ENCODE peak calls at places on chromosome 2, in five cellular contexts. Y is GM12878, U is neural progenitor cell, A is fibroblast of lung, E is GM23248. N is an unnamed sample.

GRCh38 chr2:71449343-71449742 is 4.0 kb upstream of the DYSF start:
- DNase-seq in Y (no peak), U (no peak), E (no peak), A (no peak), N (no peak)

GRCh38 chr2:11407413-11407812 is 58.5 kb downstream of the E2F6 start:
- DNase-seq in Y (no peak), U (no peak), E (no peak), A (no peak), N (no peak)

GRCh38 chr2:172996387-172996961 is 79.2 kb upstream of the MAP3K20 start:
- DNase-seq in A (no peak), U (no peak), E (peak; percentile 81), Y (no peak), N (no peak)

GRCh38 chr2:218804817-218805216 is 22.9 kb downstream of the CYP27A1 start:
- DNase-seq in E (no peak), Y (no peak), A (no peak), U (no peak), N (no peak)

GRCh38 chr2:134232461-134232860 is 21.4 kb upstream of the MGAT5 start:
- DNase-seq in E (no peak), Y (no peak), U (no peak), A (no peak), N (no peak)

GRCh38 chr2:68696554-68696953 is 38.1 kb upstream of the ARHGAP25 start:
- DNase-seq in U (no peak), Y (no peak), E (no peak), A (no peak), N (no peak)

GRCh38 chr2:65320042-65320711 is 92.5 kb downstream of the ACTR2 start:
- DNase-seq in E (peak; percentile 96), A (peak; percentile 88), U (no peak), Y (peak; percentile 30), N (no peak)

GRCh38 chr2:113157108-113157896 is 16.5 kb upstream of the PSD4 start:
- DNase-seq in Y (no peak), U (peak; percentile 76), E (peak; percentile 58), A (peak; percentile 23), N (peak; percentile 76)

GRCh38 chr2:220224711-220225519 is 597.5 kb downstream of the SLC4A3 start:
- DNase-seq in Y (no peak), A (peak; percentile 90), U (no peak), E (peak; percentile 89), N (no peak)

GRCh38 chr2:238970553-238971081 is 122.7 kb downstream of the TWIST2 start:
- DNase-seq in E (peak; percentile 72), Y (no peak), U (peak; percentile 73), A (peak; percentile 61), N (peak; percentile 48)

GRCh38 chr2:112155331-112156151 is 17.4 kb downstream of the FBLN7 start:
- DNase-seq in E (no peak), Y (no peak), A (no peak), U (no peak), N (no peak)

GRCh38 chr2:120348134-120349103 is 2.5 kb downstream of the INHBB start:
- DNase-seq in U (no peak), A (no peak), E (no peak), Y (no peak), N (no peak)

GRCh38 chr2:69997296-69998184 is 36.1 kb upstream of the ASPRV1 start:
- DNase-seq in A (no peak), E (peak; percentile 88), Y (no peak), U (no peak), N (no peak)

GRCh38 chr2:127504552-127505460 is 21.5 kb downstream of the IWS1 start:
- DNase-seq in A (no peak), E (peak; percentile 70), U (no peak), Y (no peak), N (no peak)

GRCh38 chr2:128424406-128424805 is 105.7 kb upstream of the HS6ST1 start:
- DNase-seq in U (no peak), E (no peak), Y (no peak), A (no peak), N (no peak)

GRCh38 chr2:160289803-160290202 is 89.7 kb upstream of the ITGB6 start:
- DNase-seq in Y (no peak), A (peak; percentile 52), U (no peak), E (peak; percentile 55), N (no peak)

GRCh38 chr2:160288324-160288723 is 88.3 kb upstream of the ITGB6 start:
- DNase-seq in E (peak; percentile 77), U (no peak), A (no peak), Y (no peak), N (no peak)

GRCh38 chr2:160292225-160292624 is 92.2 kb upstream of the ITGB6 start:
- DNase-seq in A (peak; percentile 46), Y (no peak), E (peak; percentile 53), U (no peak), N (no peak)

GRCh38 chr2:160291382-160291781 is 91.3 kb upstream of the ITGB6 start:
- DNase-seq in E (no peak), Y (no peak), A (no peak), U (no peak), N (no peak)

GRCh38 chr2:160290590-160290989 is 90.5 kb upstream of the ITGB6 start:
- DNase-seq in E (no peak), Y (no peak), A (no peak), U (no peak), N (no peak)
- H3K4me1 ChIP-seq in E (peaks cover 77% of the 10 kb centered on the region), Y (no peaks in the 10 kb centered on the region), A (peaks cover 37% of the 10 kb centered on the region), U (no peaks in the 10 kb centered on the region), N (peaks cover 4% of the 10 kb centered on the region)

DNA sequence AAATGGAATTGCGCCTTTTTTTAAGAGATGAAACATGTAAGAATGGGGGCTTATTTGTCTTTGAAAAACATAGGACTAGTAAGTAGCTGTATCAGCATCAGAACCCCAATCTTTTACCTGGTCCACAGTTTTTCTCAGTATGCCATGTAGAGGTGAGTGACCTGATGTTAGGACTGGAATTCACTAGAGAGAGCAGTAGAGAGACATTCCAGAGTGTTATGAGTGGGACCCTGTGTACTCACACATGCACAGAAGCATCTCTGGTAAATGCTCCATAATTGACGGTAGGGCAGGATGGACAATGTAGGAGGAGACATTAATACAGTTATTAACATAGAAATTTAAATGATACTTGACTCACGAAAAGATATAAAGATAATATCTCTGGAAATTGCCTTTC is 1.4 kb upstream of the GALNT13 start:
- DNase-seq in A (no peak), E (peak; percentile 7), Y (no peak), U (peak; percentile 34), N (no peak)
- H3K9ac ChIP-seq in A (no peak overlapping the region), E (no peak overlapping the region), Y (no peak overlapping the region), U (no peak overlapping the region), N (no peak overlapping the region)

GRCh38 chr2:60319031-60319547 is 234.4 kb downstream of the BCL11A start:
- DNase-seq in A (no peak), U (no peak), Y (no peak), E (no peak), N (no peak)
- H3K4me1 ChIP-seq in A (no peaks in the 10 kb centered on the region), U (peaks cover 26% of the 10 kb centered on the region), Y (peaks cover 40% of the 10 kb centered on the region), E (no peaks in the 10 kb centered on the region), N (no peaks in the 10 kb centered on the region)

GRCh38 chr2:74497777-74498499 is 1.5 kb downstream of the LBX2 start:
- DNase-seq in Y (no peak), A (no peak), U (peak; percentile 57), E (peak; percentile 56), N (peak; percentile 67)

GRCh38 chr2:74499940-74500577 is 656 bp upstream of the LBX2 start:
- DNase-seq in Y (no peak), U (no peak), E (no peak), A (no peak), N (no peak)

GRCh38 chr2:74499269-74499939 is at the start of gene LBX2:
- DNase-seq in Y (no peak), U (peak; percentile 60), A (no peak), E (peak; percentile 63), N (peak; percentile 57)

GRCh38 chr2:74496997-74497776 is 2.2 kb downstream of the LBX2 start:
- DNase-seq in Y (no peak), A (no peak), U (no peak), E (no peak), N (no peak)

GRCh38 chr2:74498500-74499268 is 719 bp downstream of the LBX2 start:
- DNase-seq in A (no peak), E (peak; percentile 63), U (peak; percentile 88), Y (no peak), N (peak; percentile 63)
- H3K9ac ChIP-seq in A (no peak overlapping the region), E (peak overlapping the region; percentile 4), U (no peak overlapping the region), Y (no peak overlapping the region), N (no peak overlapping the region)

GRCh38 chr2:237536083-237536415 is 30.3 kb upstream of the PRLH start:
- DNase-seq in E (no peak), Y (no peak), U (no peak), A (no peak), N (no peak)
- H3K4me1 ChIP-seq in E (peaks cover 17% of the 10 kb centered on the region), Y (peaks cover 3% of the 10 kb centered on the region), U (peaks cover under 1% of the 10 kb centered on the region), A (peaks cover 6% of the 10 kb centered on the region), N (peaks cover 8% of the 10 kb centered on the region)

N was measured in colonic mucosa.